ENCODE peak calls at places on chromosomes 13 and 19, in four cellular contexts. K is fibroblast of lung, B is endothelial cell, J is heart left ventricle. O is an unnamed sample.

GRCh38 chr13:100954430-100955361 is 280.1 kb upstream of the TMTC4 start:
- DNase-seq in K (no peak), B (no peak), J (no peak), O (no peak)

GRCh38 chr13:50369646-50370045 is 354.4 kb downstream of the KCNRG start:
- DNase-seq in K (no peak), B (no peak), J (no peak), O (no peak)

GRCh38 chr13:51619614-51620013 is 35.4 kb downstream of the WDFY2 start:
- DNase-seq in K (peak), B (no peak), J (no peak), O (peak)

GRCh38 chr19:46731584-46731983 is 14.3 kb upstream of the FKRP start:
- DNase-seq in K (no peak), B (no peak), J (no peak), O (no peak)

GRCh38 chr19:21587549-21587948 is 82.1 kb downstream of the ZNF429 start:
- DNase-seq in K (no peak), B (no peak), J (no peak), O (no peak)

GRCh38 chr19:4304509-4305252 is at the start of gene FSD1:
- DNase-seq in K (peak), B (peak), J (no peak), O (peak)

GRCh38 chr13:81275666-81276258 is 934.8 kb upstream of the SPRY2 start:
- DNase-seq in K (no peak), B (no peak), J (no peak), O (no peak)

GRCh38 chr19:33375760-33376159 is 2.3 kb downstream of the CEBPG start:
- DNase-seq in K (no peak), B (no peak), J (no peak), O (peak)

GRCh38 chr13:97259787-97260641 is 37.9 kb downstream of the MBNL2 start:
- DNase-seq in K (peak), B (no peak), J (no peak), O (peak)

GRCh38 chr19:928471-929259 is 2.8 kb downstream of the ARID3A start:
- DNase-seq in K (no peak), B (no peak), J (no peak), O (no peak)

GRCh38 chr13:37027639-37028038 is 27.1 kb downstream of the EXOSC8 start:
- DNase-seq in K (no peak), B (no peak), J (no peak), O (no peak)

GRCh38 chr13:36006895-36007294 is 124.3 kb downstream of the DCLK1 start:
- DNase-seq in K (no peak), B (no peak), J (no peak), O (no peak)

GRCh38 chr13:43031881-43032280 is 8.5 kb downstream of the DNAJC15 start:
- DNase-seq in K (peak), B (no peak), J (no peak), O (no peak)

GRCh38 chr13:113013878-113014751 is 45.1 kb downstream of the MCF2L start:
- DNase-seq in K (no peak), B (no peak), J (no peak), O (no peak)

GRCh38 chr19:3369337-3370213 is 3.2 kb downstream of the NFIC start:
- DNase-seq in K (peak), B (no peak), J (peak), O (peak)

GRCh38 chr13:24050292-24050711 is 110.2 kb upstream of the SPATA13 start:
- DNase-seq in K (peak), B (no peak), J (no peak), O (peak)

GRCh38 chr19:16824658-16825311 is 4.4 kb upstream of the SIN3B start:
- DNase-seq in K (no peak), B (no peak), J (no peak), O (peak)

GRCh38 chr19:50281491-50281890 is 47.7 kb downstream of the KCNC3 start:
- DNase-seq in K (no peak), B (no peak), J (no peak), O (no peak)

GRCh38 chr13:41302743-41303142 is 8.3 kb upstream of the NAA16 start:
- DNase-seq in K (no peak), B (no peak), J (no peak), O (no peak)

GRCh38 chr19:38263696-38264485 is 482 bp upstream of the SPINT2 start:
- DNase-seq in K (no peak), B (no peak), J (no peak), O (peak)

GRCh38 chr19:49988433-49988832 is 27.5 kb upstream of the SIGLEC11 start:
- DNase-seq in K (peak), B (no peak), J (no peak), O (peak)

GRCh38 chr19:29690842-29691241 is 24.2 kb downstream of the C19orf12 start:
- DNase-seq in K (peak), B (no peak), J (no peak), O (peak)

GRCh38 chr19:13150919-13151604 is 851 bp downstream of the IER2 start:
- DNase-seq in K (no peak), B (peak), J (peak), O (no peak)

GRCh38 chr13:63501702-63502101 is 2086.1 kb upstream of the PCDH20 start:
- DNase-seq in K (peak), B (no peak), J (no peak), O (peak)

GRCh38 chr19:45321848-45322247 is 827 bp downstream of the CKM start:
- DNase-seq in K (no peak), B (no peak), J (peak), O (no peak)

GRCh38 chr13:41352935-41353801 is 42.1 kb downstream of the NAA16 start:
- DNase-seq in K (peak), B (peak), J (no peak), O (peak)

GRCh38 chr19:51375504-51376221 is 3.2 kb upstream of the NKG7 start:
- DNase-seq in K (no peak), B (no peak), J (no peak), O (no peak)

GRCh38 chr19:19719798-19720197 is 13.1 kb downstream of the ZNF14 start:
- DNase-seq in K (no peak), B (no peak), J (no peak), O (no peak)

GRCh38 chr19:48365602-48366001 is 1.4 kb downstream of the SYNGR4 start:
- DNase-seq in K (no peak), B (no peak), J (no peak), O (no peak)

GRCh38 chr19:58544591-58545285 is 874 bp downstream of the TRIM28 start:
- DNase-seq in K (peak), B (peak), J (no peak), O (peak)

GRCh38 chr19:39301562-39301961 is 5.4 kb downstream of the IFNL1 start:
- DNase-seq in K (no peak), B (no peak), J (no peak), O (no peak)